ENCODE peak calls at places on chromosome 9, in seven cellular contexts. F is hypothalamus; O is stimulated activated CD4-positive, alpha-beta T cell treated with anti-CD3 and anti-CD28 coated beads, Interleukin-12 subunit alpha, Interleukin-12 subunit beta, amount 100 ng/mL, for 4 hours; S is activated CD4-positive, alpha-beta T cell treated with anti-CD3 and anti-CD28 coated beads, Interleukin-2, amount 50 U/mL, for 1 hour; K is ovary; H is DMS153; G is GM06990. P is an unnamed sample.

GRCh38 chr9:15121591-15121990 is 185.4 kb downstream of the TTC39B start:
- DNase-seq in F (no peak), O (no peak), S (no peak), K (no peak), H (no peak), G (no peak), P (no peak)

GRCh38 chr9:8429768-8430167 is 630.2 kb upstream of the DMAC1 start:
- DNase-seq in F (no peak), O (no peak), S (no peak), K (no peak), H (no peak), G (no peak), P (no peak)

GRCh38 chr9:114153761-114154596 is 1.4 kb upstream of the COL27A1 start:
- DNase-seq in F (no peak), O (no peak), S (no peak), K (no peak), H (no peak), G (no peak), P (no peak)

GRCh38 chr9:125990186-125990792 is 243.1 kb downstream of the PBX3 start:
- DNase-seq in F (no peak), O (no peak), S (no peak), K (no peak), H (no peak), G (no peak), P (no peak)

GRCh38 chr9:75451045-75451444 is 362.7 kb downstream of the OSTF1 start:
- DNase-seq in F (no peak), O (no peak), S (no peak), K (no peak), H (no peak), G (no peak), P (no peak)

GRCh38 chr9:132141948-132142594 is 19.8 kb upstream of the NTNG2 start:
- DNase-seq in F (no peak), O (no peak), S (no peak), K (no peak), H (peak), G (no peak), P (no peak)

GRCh38 chr9:112696461-112696860 is 21.5 kb downstream of the INIP start:
- DNase-seq in F (no peak), O (no peak), S (no peak), K (no peak), H (no peak), G (no peak), P (no peak)

GRCh38 chr9:17993009-17993408 is 414.1 kb downstream of the SH3GL2 start:
- DNase-seq in F (no peak), O (no peak), S (no peak), K (no peak), H (no peak), G (no peak), P (no peak)

GRCh38 chr9:35664531-35665470 is at the start of gene ARHGEF39:
- DNase-seq in F (peak), O (peak), S (peak), K (peak), H (peak), G (peak), P (peak)

GRCh38 chr9:33137781-33138264 is 29.3 kb downstream of the B4GALT1 start:
- DNase-seq in F (no peak), O (no peak), S (no peak), K (no peak), H (no peak), G (peak), P (no peak)

GRCh38 chr9:129322022-129322621 is 144.1 kb upstream of the IER5L start:
- DNase-seq in F (no peak), O (no peak), S (no peak), K (peak), H (no peak), G (no peak), P (no peak)

P was measured in C1 segment of cervical spinal cord.